ENCODE peak calls at places on chromosomes 2 and 18, in six cellular contexts. J, V, H, I, D and X are unnamed samples.

GRCh38 chr2:25592766-25593292 is 80.5 kb downstream of the DTNB start:
- DNase-seq in H (no peak), V (no peak), D (no peak), J (no peak), I (no peak), X (no peak)

GRCh38 chr18:26865557-26865956 is at the start of gene AQP4:
- DNase-seq in V (no peak), H (no peak), D (no peak), I (no peak), J (no peak), X (no peak)

GRCh38 chr2:32940598-32940997 is 6.2 kb upstream of the LTBP1 start:
- DNase-seq in H (no peak), V (no peak), I (no peak), J (no peak), D (no peak), X (no peak)

GRCh38 chr2:155021591-155021990 is 323.1 kb downstream of the KCNJ3 start:
- DNase-seq in D (no peak), J (no peak), H (no peak), V (no peak), I (no peak), X (no peak)

GRCh38 chr18:77106331-77106730 is 26.3 kb downstream of the MBP start:
- DNase-seq in D (no peak), V (no peak), I (peak; percentile 80), J (no peak), H (no peak), X (no peak)

GRCh38 chr2:219462349-219462748 is 27.7 kb downstream of the SPEG start:
- DNase-seq in H (no peak), V (no peak), J (no peak), D (no peak), I (no peak), X (no peak)

GRCh38 chr2:219404954-219405353 is 13.2 kb upstream of the DES start:
- DNase-seq in D (no peak), J (no peak), V (no peak), I (peak; percentile 78), H (no peak), X (no peak)

GRCh38 chr2:152405206-152406118 is 70.5 kb downstream of the FMNL2 start:
- DNase-seq in V (peak; percentile 37), I (no peak), J (no peak), D (no peak), H (no peak), X (no peak)

GRCh38 chr2:68770271-68771111 is 35.9 kb downstream of the ARHGAP25 start:
- DNase-seq in H (no peak), J (no peak), I (no peak), D (no peak), V (no peak), X (no peak)